ENCODE peak calls at places on chromosome 18, in four cellular contexts. E is B cell; O is GM23338; U is activated effector memory CD4-positive, alpha-beta T cell treated with anti-CD3 and anti-CD28 coated beads, Interleukin-2, amount 50 U/mL, for 16 hours. A is an unnamed sample.

GRCh38 chr18:9506046-9506792 is 30.9 kb downstream of the RALBP1 start:
- DNase-seq in E (no peak), U (no peak), O (peak), A (peak)

GRCh38 chr18:35777042-35777441 is 195.4 kb upstream of the RMP24 start:
- DNase-seq in O (peak), U (no peak), E (no peak), A (no peak)

GRCh38 chr18:12825230-12825629 is 58.8 kb downstream of the PTPN2 start:
- DNase-seq in O (no peak), E (no peak), U (no peak), A (no peak)

GRCh38 chr18:36527025-36527424 is 229.5 kb downstream of the FHOD3 start:
- DNase-seq in E (no peak), O (no peak), U (no peak), A (no peak)

GRCh38 chr18:33034941-33035340 is 262.1 kb upstream of the KLHL14 start:
- DNase-seq in E (no peak), O (no peak), U (no peak), A (no peak)

GRCh38 chr18:61336766-61337165 is 3.5 kb downstream of the CDH20 start:
- DNase-seq in U (no peak), E (no peak), O (no peak), A (no peak)

GRCh38 chr18:63346031-63346430 is 21.0 kb downstream of the KDSR start:
- DNase-seq in U (no peak), E (no peak), O (no peak), A (no peak)

GRCh38 chr18:32289480-32290075 is 99.7 kb downstream of the MEP1B start:
- DNase-seq in E (peak), U (no peak), O (peak), A (peak)

GRCh38 chr18:59041819-59042476 is 97.7 kb upstream of the SEC11C start:
- DNase-seq in E (no peak), O (no peak), U (no peak), A (no peak)

GRCh38 chr18:48868468-48869466 is 82.0 kb downstream of the SMAD7 start:
- DNase-seq in O (no peak), U (peak), E (peak), A (no peak)

GRCh38 chr18:10040287-10041011 is 126.6 kb downstream of the VAPA start:
- DNase-seq in O (no peak), E (no peak), U (no peak), A (peak)

GRCh38 chr18:42271656-42272355 is 316.8 kb downstream of the PIK3C3 start:
- DNase-seq in U (no peak), O (no peak), E (no peak), A (no peak)

GRCh38 chr18:78934003-78934402 is 45.6 kb upstream of the SALL3 start:
- DNase-seq in E (no peak), U (no peak), O (no peak), A (no peak)

GRCh38 chr18:79318142-79318673 is 77.5 kb upstream of the NFATC1 start:
- DNase-seq in E (no peak), U (no peak), O (no peak), A (no peak)

GRCh38 chr18:23878336-23878900 is 136.1 kb upstream of the TTC39C start:
- DNase-seq in U (no peak), O (no peak), E (no peak), A (no peak)

GRCh38 chr18:42028232-42028832 is 73.3 kb downstream of the PIK3C3 start:
- DNase-seq in E (peak), O (peak), U (peak), A (peak)

GRCh38 chr18:76759056-76759455 is 63.3 kb upstream of the ZNF236 start:
- DNase-seq in O (no peak), E (no peak), U (no peak), A (no peak)

GRCh38 chr18:59540819-59541218 is 156.4 kb downstream of the CCBE1 start:
- DNase-seq in O (no peak), U (no peak), E (no peak), A (peak)

GRCh38 chr18:55384551-55385275 is 203.3 kb downstream of the TCF4 start:
- DNase-seq in E (peak), O (peak), U (no peak), A (peak)

GRCh38 chr18:43620936-43621335 is 343.6 kb upstream of the SYT4 start:
- DNase-seq in O (peak), U (no peak), E (peak), A (peak)